ENCODE peak calls at places on chromosome 3, in five cellular contexts. L, G, I, P and A are unnamed samples.
A peak's percentile ranks its signal among the peaks of the same experiment; 100 is the strongest.

GRCh38 chr3:181713673-181714270 is 2.0 kb downstream of the SOX2 start:
- DNase-seq in L (no peak), G (no peak), I (no peak), P (no peak), A (no peak)

GRCh38 chr3:40417845-40418543 is 31.0 kb downstream of the ENTPD3 start:
- DNase-seq in I (peak; percentile 97), P (peak; percentile 11), G (no peak), L (no peak), A (no peak)

GRCh38 chr3:114380233-114380645 is 86.4 kb downstream of the TIGIT start:
- DNase-seq in I (peak; percentile 24), P (no peak), L (peak; percentile 95), G (peak; percentile 81), A (no peak)

GRCh38 chr3:98259707-98260106 is 4.3 kb upstream of the OR5H6 start:
- DNase-seq in P (peak; percentile 40), L (no peak), G (no peak), I (no peak), A (no peak)

GRCh38 chr3:12446298-12446697 is 38.0 kb upstream of the TSEN2 start:
- DNase-seq in I (no peak), G (no peak), L (no peak), P (no peak), A (no peak)

GRCh38 chr3:100603449-100603848 is 6.0 kb upstream of the ADGRG7 start:
- DNase-seq in P (peak; percentile 67), I (peak; percentile 42), L (no peak), G (no peak), A (peak; percentile 9)

GRCh38 chr3:37183375-37183831 is 9.0 kb upstream of the LRRFIP2 start:
- DNase-seq in G (no peak), P (peak; percentile 94), L (peak; percentile 96), I (peak; percentile 99), A (no peak)

GRCh38 chr3:126053513-126053912 is 30.4 kb downstream of the SLC41A3 start:
- DNase-seq in P (peak; percentile 27), L (peak; percentile 5), G (no peak), I (no peak), A (no peak)

GRCh38 chr3:128069271-128069670 is 17.0 kb downstream of the SEC61A1 start:
- DNase-seq in G (no peak), P (no peak), I (no peak), L (no peak), A (no peak)

GRCh38 chr3:129606522-129607390 is at the start of gene PLXND1:
- DNase-seq in P (no peak), I (no peak), L (peak; percentile 39), G (peak; percentile 83), A (peak; percentile 89)

GRCh38 chr3:127750226-127751031 is 71.9 kb downstream of the MGLL start:
- DNase-seq in P (peak; percentile 82), L (peak; percentile 77), G (no peak), I (peak; percentile 92), A (no peak)

GRCh38 chr3:133988631-133989161 is 41.0 kb downstream of the SLCO2A1 start:
- DNase-seq in L (no peak), I (peak; percentile 31), P (no peak), G (no peak), A (no peak)

GRCh38 chr3:129023909-129024308 is 22.8 kb downstream of the EFCC1 start:
- DNase-seq in I (no peak), L (no peak), G (no peak), P (peak; percentile 43), A (no peak)

GRCh38 chr3:143158549-143158988 is 39.0 kb downstream of the CHST2 start:
- DNase-seq in P (peak; percentile 54), L (no peak), I (peak; percentile 81), G (no peak), A (no peak)

GRCh38 chr3:149023951-149024350 is 32.6 kb downstream of the GYG1 start:
- DNase-seq in L (no peak), P (no peak), I (peak; percentile 36), G (no peak), A (no peak)

GRCh38 chr3:134237454-134238145 is 13.1 kb downstream of the RYK start:
- DNase-seq in L (no peak), G (no peak), P (no peak), I (no peak), A (no peak)

GRCh38 chr3:172635588-172635987 is 75.3 kb downstream of the NCEH1 start:
- DNase-seq in P (peak; percentile 40), I (peak; percentile 49), G (no peak), L (peak; percentile 27), A (no peak)

GRCh38 chr3:42101048-42101447 is 9.9 kb downstream of the TRAK1 start:
- DNase-seq in G (peak; percentile 23), L (peak; percentile 65), I (peak; percentile 29), P (peak; percentile 73), A (no peak)

GRCh38 chr3:194607592-194608386 is 25.4 kb downstream of the TMEM44 start:
- DNase-seq in L (no peak), G (no peak), I (no peak), P (no peak), A (no peak)

GRCh38 chr3:194548346-194549321 is 61.8 kb upstream of the ATP13A3 start:
- DNase-seq in I (no peak), L (peak; percentile 68), G (no peak), P (no peak), A (no peak)

GRCh38 chr3:43019168-43019765 is 40.2 kb downstream of the GASK1A start:
- DNase-seq in I (no peak), P (no peak), G (no peak), L (no peak), A (no peak)

GRCh38 chr3:71229905-71230657 is 353.4 kb downstream of the FOXP1 start:
- DNase-seq in G (no peak), P (no peak), I (no peak), L (no peak), A (no peak)

GRCh38 chr3:48565591-48566400 is 2.2 kb upstream of the UCN2 start:
- DNase-seq in L (peak; percentile 68), I (no peak), P (peak; percentile 78), G (no peak), A (no peak)

GRCh38 chr3:9409981-9410849 is 12.8 kb downstream of the SETD5 start:
- DNase-seq in I (no peak), L (no peak), P (no peak), G (no peak), A (no peak)

GRCh38 chr3:89419647-89420141 is 312.3 kb downstream of the EPHA3 start:
- DNase-seq in G (peak; percentile 67), I (no peak), L (peak; percentile 72), P (peak; percentile 24), A (no peak)

GRCh38 chr3:99938270-99938955 is 120.8 kb downstream of the CMSS1 start:
- DNase-seq in L (peak; percentile 72), P (peak; percentile 9), G (no peak), I (no peak), A (no peak)

GRCh38 chr3:42762046-42762724 is 10.9 kb downstream of the CCDC13 start:
- DNase-seq in L (no peak), P (no peak), G (no peak), I (no peak), A (no peak)

GRCh38 chr3:17158941-17159682 is 274.4 kb downstream of the PLCL2 start:
- DNase-seq in G (peak; percentile 51), P (peak; percentile 38), I (peak; percentile 32), L (peak; percentile 21), A (no peak)

DNA sequence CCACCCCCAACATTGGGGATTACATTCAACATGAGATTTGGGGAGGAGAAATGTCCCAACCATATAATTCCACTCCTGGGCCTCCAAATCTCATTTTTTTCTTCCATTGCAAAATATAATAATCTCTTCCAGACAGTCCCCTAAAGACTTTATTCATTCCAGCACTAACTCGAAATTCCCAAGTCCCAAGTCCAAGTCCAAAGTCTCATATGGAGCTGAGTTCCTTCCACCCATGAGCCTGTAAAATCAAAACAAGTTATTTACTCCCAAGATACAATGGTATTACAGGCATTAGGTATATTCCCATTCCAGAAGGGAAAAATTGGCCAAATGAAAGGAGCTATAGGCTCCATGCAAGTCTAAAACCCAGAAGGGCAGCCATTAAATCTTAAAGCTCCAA is 56.7 kb downstream of the P2RY1 start:
- DNase-seq in L (no peak), P (no peak), G (no peak), I (no peak), A (no peak)
- TF ChIP-seq CTCF in L (no peak), P (no peak), G (no peak), I (no peak), A (no peak)

DNA sequence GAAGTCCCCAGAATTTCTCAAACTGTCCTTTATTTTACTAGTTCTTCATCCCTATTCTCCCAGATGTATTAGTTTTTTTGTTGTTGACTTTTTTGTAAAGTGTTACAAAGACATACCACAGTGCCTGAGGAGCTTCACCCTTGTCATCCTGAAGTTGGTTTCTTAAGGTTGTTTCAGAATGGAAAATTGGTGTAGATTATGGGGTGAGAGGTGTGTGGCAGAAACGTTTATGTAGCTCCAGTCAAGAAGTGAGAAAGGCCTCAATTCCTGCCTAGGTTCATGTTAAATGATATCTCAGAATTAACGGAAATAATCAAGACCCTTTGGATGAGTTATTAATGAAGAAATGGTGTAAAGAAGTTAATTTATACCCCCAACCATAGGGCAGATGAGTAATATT is 6.8 kb downstream of the EDEM1 start:
- DNase-seq in L (no peak), G (no peak), I (no peak), P (no peak), A (no peak)
- TF ChIP-seq CTCF in L (no peak), G (no peak), I (no peak), P (no peak), A (no peak)

GRCh38 chr3:69313251-69313650 is 72.6 kb downstream of the FRMD4B start:
- DNase-seq in I (no peak), G (no peak), L (no peak), P (no peak), A (no peak)

GRCh38 chr3:69305011-69305410 is 80.9 kb downstream of the FRMD4B start:
- DNase-seq in I (peak; percentile 73), G (no peak), P (no peak), L (peak; percentile 38), A (no peak)

GRCh38 chr3:69304396-69304795 is 81.5 kb downstream of the FRMD4B start:
- DNase-seq in G (no peak), I (no peak), L (no peak), P (no peak), A (no peak)

GRCh38 chr3:69306239-69307185 is 79.4 kb downstream of the FRMD4B start:
- DNase-seq in P (peak; percentile 92), G (peak; percentile 82), I (peak; percentile 57), L (peak; percentile 74), A (peak; percentile 67)

DNA sequence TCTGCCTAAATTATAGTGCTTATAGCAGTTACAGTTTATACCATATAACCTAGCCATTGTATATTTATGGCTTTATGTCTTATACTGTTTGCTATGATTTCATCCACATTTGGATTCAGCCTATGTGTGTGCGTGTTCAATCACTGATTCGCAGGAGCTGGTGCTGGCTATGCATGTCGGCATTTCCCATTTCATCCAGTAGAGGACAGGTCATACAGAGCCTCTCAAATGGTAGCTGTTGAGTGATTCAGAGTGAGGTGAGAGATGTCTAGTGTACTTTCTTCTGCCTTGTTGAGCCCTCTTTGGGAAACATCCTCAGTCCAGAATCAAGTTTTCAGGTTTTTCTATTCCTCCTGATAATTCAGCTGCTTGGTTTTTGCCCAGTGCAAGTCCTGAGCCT is 76.1 kb downstream of the FRMD4B start:
- DNase-seq in I (no peak), G (no peak), L (peak; percentile 33), P (peak; percentile 36), A (peak; percentile 6)
- TF ChIP-seq CTCF in I (peak; percentile 53), G (peak; percentile 57), L (peak; percentile 64), P (peak; percentile 22), A (no peak)

DNA sequence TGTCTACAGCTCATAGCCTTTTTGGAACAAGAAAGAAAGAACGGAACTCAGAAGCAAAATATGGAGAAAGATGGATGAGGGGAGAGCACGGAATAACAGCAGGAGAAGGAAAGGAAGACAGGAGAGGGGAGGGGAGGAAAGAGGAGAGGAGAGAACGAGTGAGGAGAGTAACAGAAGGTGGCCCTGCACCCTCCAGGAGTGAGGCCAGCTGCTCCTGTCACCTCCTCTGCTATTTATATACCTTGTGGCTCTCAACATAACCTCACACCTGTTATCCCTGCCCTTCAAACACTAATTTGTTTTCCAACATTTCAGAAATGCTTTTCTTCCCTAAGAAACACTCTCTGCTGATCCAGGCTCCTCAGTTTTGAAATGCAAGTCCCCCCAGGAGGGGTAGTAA is 53.3 kb upstream of the ATP2B2 start:
- DNase-seq in L (no peak), P (no peak), G (no peak), I (no peak), A (no peak)
- TF ChIP-seq CTCF in L (no peak), P (no peak), G (no peak), I (no peak), A (no peak)